ENCODE peak calls at places on chromosome 12, in eight cellular contexts. U is brain microvascular endothelial cell; G is small intestine; F is NCI-H1930; V is CD8-positive, alpha-beta memory T cell; Z is AG09319; O is GM12878; A is cardiac muscle cell. Q is an unnamed sample.

GRCh38 chr12:75709474-75709873 is 198.1 kb upstream of the KRR1 start:
- DNase-seq in U (no peak), G (no peak), F (no peak), V (no peak), Z (no peak), O (no peak), A (no peak), Q (no peak)

GRCh38 chr12:53973093-53974042 is at the start of gene HOXC11:
- DNase-seq in U (no peak), G (no peak), F (no peak), V (no peak), Z (no peak), O (no peak), A (no peak), Q (peak)

GRCh38 chr12:56989866-56990610 is 16.3 kb downstream of the ZBTB39 start:
- DNase-seq in U (no peak), G (no peak), F (no peak), V (no peak), Z (no peak), O (no peak), A (no peak), Q (no peak)

GRCh38 chr12:12506541-12506940 is 56.1 kb downstream of the DUSP16 start:
- DNase-seq in U (peak), G (no peak), F (no peak), V (no peak), Z (peak), O (no peak), A (peak), Q (peak)

GRCh38 chr12:104276192-104277131 is 27.1 kb upstream of the EID3 start:
- DNase-seq in U (no peak), G (peak), F (no peak), V (no peak), Z (no peak), O (no peak), A (no peak), Q (no peak)

GRCh38 chr12:67592228-67593011 is 56.1 kb upstream of the DYRK2 start:
- DNase-seq in U (peak), G (peak), F (no peak), V (no peak), Z (peak), O (peak), A (peak), Q (peak)

GRCh38 chr12:55728185-55728931 is 451 bp downstream of the CD63 start:
- DNase-seq in U (no peak), G (peak), F (no peak), V (no peak), Z (no peak), O (no peak), A (peak), Q (peak)

GRCh38 chr12:15788266-15789214 is 648 bp downstream of the EPS8 start:
- DNase-seq in U (no peak), G (peak), F (peak), V (no peak), Z (no peak), O (peak), A (peak), Q (peak)

GRCh38 chr12:48927261-48927660 is 2.0 kb upstream of the FKBP11 start:
- DNase-seq in U (no peak), G (no peak), F (no peak), V (no peak), Z (peak), O (no peak), A (peak), Q (no peak)

GRCh38 chr12:72271401-72271740 is 799 bp upstream of the TRHDE start:
- DNase-seq in U (peak), G (no peak), F (no peak), V (no peak), Z (no peak), O (no peak), A (peak), Q (peak)

GRCh38 chr12:100024974-100025555 is 40.3 kb upstream of the ANKS1B start:
- DNase-seq in U (peak), G (no peak), F (no peak), V (no peak), Z (no peak), O (no peak), A (no peak), Q (no peak)

GRCh38 chr12:96510306-96510764 is 21.0 kb downstream of the CFAP54 start:
- DNase-seq in U (no peak), G (no peak), F (no peak), V (no peak), Z (no peak), O (no peak), A (peak), Q (peak)

GRCh38 chr12:116372815-116373214 is 95.3 kb upstream of the MED13L start:
- DNase-seq in U (no peak), G (no peak), F (no peak), V (no peak), Z (no peak), O (no peak), A (peak), Q (no peak)

GRCh38 chr12:143964-144649 is 69.8 kb downstream of the SLC6A12 start:
- DNase-seq in U (no peak), G (peak), F (peak), V (no peak), Z (no peak), O (no peak), A (no peak), Q (no peak)

GRCh38 chr12:95205685-95206084 is 11.6 kb downstream of the FGD6 start:
- DNase-seq in U (peak), G (no peak), F (no peak), V (no peak), Z (no peak), O (no peak), A (peak), Q (peak)